ENCODE peak calls at places on chromosomes 16 and 17, in nine cellular contexts. One of them, this sample, is unnamed.

GRCh38 chr17:49114703-49115102 is 17.9 kb upstream of the B4GALNT2 start:
- DNase-seq in Panc1: no peak
- DNase-seq in AG04450: no peak
- DNase-seq in skeletal muscle cell: no peak
- DNase-seq in RCC 7860: peak
- DNase-seq in HFFc6: no peak
- DNase-seq in AML-193: no peak
- DNase-seq in NCI-H510A treated with DMSO at 0.1 percent for 48 hours: no peak
- DNase-seq in renal cortical epithelial cell: peak
- DNase-seq in this sample: no peak

GRCh38 chr17:37079735-37080134 is 131.0 kb downstream of the AATF start:
- DNase-seq in AG04450: no peak
- DNase-seq in AML-193: peak
- DNase-seq in renal cortical epithelial cell: peak
- DNase-seq in RCC 7860: no peak
- DNase-seq in NCI-H510A treated with DMSO at 0.1 percent for 48 hours: no peak
- DNase-seq in Panc1: no peak
- DNase-seq in skeletal muscle cell: peak
- DNase-seq in HFFc6: peak
- DNase-seq in this sample: peak

GRCh38 chr16:15775663-15776304 is 81.0 kb downstream of the MYH11 start:
- DNase-seq in renal cortical epithelial cell: no peak
- DNase-seq in skeletal muscle cell: peak
- DNase-seq in RCC 7860: no peak
- DNase-seq in Panc1: no peak
- DNase-seq in NCI-H510A treated with DMSO at 0.1 percent for 48 hours: no peak
- DNase-seq in AG04450: no peak
- DNase-seq in HFFc6: peak
- DNase-seq in AML-193: no peak
- DNase-seq in this sample: peak

GRCh38 chr17:74182041-74182783 is 21.3 kb upstream of the RPL38 start:
- DNase-seq in AG04450: no peak
- DNase-seq in Panc1: no peak
- DNase-seq in RCC 7860: no peak
- DNase-seq in renal cortical epithelial cell: no peak
- DNase-seq in skeletal muscle cell: no peak
- DNase-seq in HFFc6: no peak
- DNase-seq in AML-193: no peak
- DNase-seq in NCI-H510A treated with DMSO at 0.1 percent for 48 hours: no peak
- DNase-seq in this sample: no peak

GRCh38 chr16:19882641-19883040 is 2.0 kb downstream of the GPRC5B start:
- DNase-seq in HFFc6: no peak
- DNase-seq in AML-193: no peak
- DNase-seq in renal cortical epithelial cell: no peak
- DNase-seq in RCC 7860: no peak
- DNase-seq in NCI-H510A treated with DMSO at 0.1 percent for 48 hours: no peak
- DNase-seq in Panc1: no peak
- DNase-seq in skeletal muscle cell: no peak
- DNase-seq in AG04450: no peak
- DNase-seq in this sample: no peak

GRCh38 chr17:56629450-56630187 is 36.1 kb downstream of the NOG start:
- DNase-seq in skeletal muscle cell: no peak
- DNase-seq in renal cortical epithelial cell: no peak
- DNase-seq in AML-193: no peak
- DNase-seq in NCI-H510A treated with DMSO at 0.1 percent for 48 hours: no peak
- DNase-seq in Panc1: no peak
- DNase-seq in RCC 7860: no peak
- DNase-seq in HFFc6: peak
- DNase-seq in AG04450: peak
- DNase-seq in this sample: peak

GRCh38 chr17:82598256-82599011 is 49.8 kb downstream of the WDR45B start:
- DNase-seq in HFFc6: no peak
- DNase-seq in AML-193: no peak
- DNase-seq in AG04450: no peak
- DNase-seq in renal cortical epithelial cell: no peak
- DNase-seq in skeletal muscle cell: no peak
- DNase-seq in RCC 7860: peak
- DNase-seq in Panc1: no peak
- DNase-seq in NCI-H510A treated with DMSO at 0.1 percent for 48 hours: no peak
- DNase-seq in this sample: peak

GRCh38 chr16:59605706-59606105 is 871.6 kb upstream of the GOT2 start:
- DNase-seq in skeletal muscle cell: no peak
- DNase-seq in AG04450: no peak
- DNase-seq in AML-193: no peak
- DNase-seq in RCC 7860: no peak
- DNase-seq in Panc1: no peak
- DNase-seq in NCI-H510A treated with DMSO at 0.1 percent for 48 hours: no peak
- DNase-seq in renal cortical epithelial cell: no peak
- DNase-seq in HFFc6: no peak
- DNase-seq in this sample: no peak

GRCh38 chr16:1005286-1005685 is 23.7 kb downstream of the SOX8 start:
- DNase-seq in NCI-H510A treated with DMSO at 0.1 percent for 48 hours: no peak
- DNase-seq in RCC 7860: no peak
- DNase-seq in skeletal muscle cell: no peak
- DNase-seq in HFFc6: no peak
- DNase-seq in Panc1: no peak
- DNase-seq in AML-193: no peak
- DNase-seq in renal cortical epithelial cell: no peak
- DNase-seq in AG04450: no peak
- DNase-seq in this sample: no peak

GRCh38 chr17:1060991-1061390 is 64.1 kb downstream of the TIMM22 start:
- DNase-seq in AG04450: peak
- DNase-seq in HFFc6: peak
- DNase-seq in RCC 7860: peak
- DNase-seq in renal cortical epithelial cell: peak
- DNase-seq in NCI-H510A treated with DMSO at 0.1 percent for 48 hours: no peak
- DNase-seq in AML-193: no peak
- DNase-seq in skeletal muscle cell: peak
- DNase-seq in Panc1: peak
- DNase-seq in this sample: peak

GRCh38 chr16:73949574-73950348 is 346.9 kb upstream of the PSMD7 start:
- DNase-seq in AML-193: no peak
- DNase-seq in Panc1: no peak
- DNase-seq in NCI-H510A treated with DMSO at 0.1 percent for 48 hours: peak
- DNase-seq in skeletal muscle cell: peak
- DNase-seq in HFFc6: peak
- DNase-seq in renal cortical epithelial cell: peak
- DNase-seq in AG04450: peak
- DNase-seq in RCC 7860: peak
- DNase-seq in this sample: peak

GRCh38 chr17:8384801-8385335 is 1.9 kb upstream of the RPL26 start:
- DNase-seq in AG04450: peak
- DNase-seq in AML-193: no peak
- DNase-seq in skeletal muscle cell: no peak
- DNase-seq in HFFc6: peak
- DNase-seq in Panc1: no peak
- DNase-seq in NCI-H510A treated with DMSO at 0.1 percent for 48 hours: no peak
- DNase-seq in renal cortical epithelial cell: peak
- DNase-seq in RCC 7860: peak
- DNase-seq in this sample: peak

GRCh38 chr16:2517954-2518605 is 2.1 kb upstream of the AMDHD2 start:
- DNase-seq in RCC 7860: no peak
- DNase-seq in Panc1: no peak
- DNase-seq in AML-193: no peak
- DNase-seq in AG04450: no peak
- DNase-seq in renal cortical epithelial cell: no peak
- DNase-seq in HFFc6: no peak
- DNase-seq in NCI-H510A treated with DMSO at 0.1 percent for 48 hours: no peak
- DNase-seq in skeletal muscle cell: no peak
- DNase-seq in this sample: no peak

GRCh38 chr17:42623732-42624596 is 14.5 kb downstream of the TUBG1 start:
- DNase-seq in NCI-H510A treated with DMSO at 0.1 percent for 48 hours: peak
- DNase-seq in AML-193: no peak
- DNase-seq in AG04450: no peak
- DNase-seq in skeletal muscle cell: no peak
- DNase-seq in RCC 7860: peak
- DNase-seq in renal cortical epithelial cell: peak
- DNase-seq in Panc1: no peak
- DNase-seq in HFFc6: no peak
- DNase-seq in this sample: no peak

GRCh38 chr16:21663889-21664647 is at the start of gene OTOA:
- DNase-seq in NCI-H510A treated with DMSO at 0.1 percent for 48 hours: peak
- DNase-seq in RCC 7860: no peak
- DNase-seq in renal cortical epithelial cell: no peak
- DNase-seq in HFFc6: no peak
- DNase-seq in AG04450: no peak
- DNase-seq in skeletal muscle cell: no peak
- DNase-seq in Panc1: no peak
- DNase-seq in AML-193: no peak
- DNase-seq in this sample: no peak

GRCh38 chr16:68752602-68753001 is 15.5 kb downstream of the CDH1 start:
- DNase-seq in renal cortical epithelial cell: no peak
- DNase-seq in NCI-H510A treated with DMSO at 0.1 percent for 48 hours: peak
- DNase-seq in skeletal muscle cell: no peak
- DNase-seq in AG04450: no peak
- DNase-seq in RCC 7860: no peak
- DNase-seq in AML-193: no peak
- DNase-seq in HFFc6: no peak
- DNase-seq in Panc1: no peak
- DNase-seq in this sample: no peak

GRCh38 chr17:47697948-47698711 is 4.2 kb downstream of the TBKBP1 start:
- DNase-seq in renal cortical epithelial cell: no peak
- DNase-seq in AG04450: no peak
- DNase-seq in skeletal muscle cell: no peak
- DNase-seq in RCC 7860: no peak
- DNase-seq in NCI-H510A treated with DMSO at 0.1 percent for 48 hours: no peak
- DNase-seq in Panc1: no peak
- DNase-seq in HFFc6: no peak
- DNase-seq in AML-193: no peak
- DNase-seq in this sample: no peak

GRCh38 chr17:350706-351435 is 1.7 kb downstream of the RPH3AL start:
- DNase-seq in HFFc6: peak
- DNase-seq in skeletal muscle cell: no peak
- DNase-seq in NCI-H510A treated with DMSO at 0.1 percent for 48 hours: no peak
- DNase-seq in renal cortical epithelial cell: peak
- DNase-seq in AG04450: no peak
- DNase-seq in RCC 7860: peak
- DNase-seq in AML-193: peak
- DNase-seq in Panc1: no peak
- DNase-seq in this sample: peak

GRCh38 chr16:89373355-89374110 is 116.8 kb downstream of the ANKRD11 start:
- DNase-seq in renal cortical epithelial cell: peak
- DNase-seq in RCC 7860: no peak
- DNase-seq in AG04450: no peak
- DNase-seq in NCI-H510A treated with DMSO at 0.1 percent for 48 hours: no peak
- DNase-seq in AML-193: no peak
- DNase-seq in skeletal muscle cell: peak
- DNase-seq in Panc1: no peak
- DNase-seq in HFFc6: no peak
- DNase-seq in this sample: peak

GRCh38 chr16:83813818-83814653 is 6.3 kb downstream of the HSBP1 start:
- DNase-seq in RCC 7860: no peak
- DNase-seq in Panc1: no peak
- DNase-seq in renal cortical epithelial cell: peak
- DNase-seq in HFFc6: peak
- DNase-seq in AG04450: peak
- DNase-seq in skeletal muscle cell: peak
- DNase-seq in AML-193: no peak
- DNase-seq in NCI-H510A treated with DMSO at 0.1 percent for 48 hours: peak
- DNase-seq in this sample: peak

GRCh38 chr17:51907041-51907440 is 251.5 kb downstream of the CA10 start:
- DNase-seq in AML-193: no peak
- DNase-seq in renal cortical epithelial cell: no peak
- DNase-seq in RCC 7860: no peak
- DNase-seq in Panc1: no peak
- DNase-seq in AG04450: no peak
- DNase-seq in HFFc6: no peak
- DNase-seq in NCI-H510A treated with DMSO at 0.1 percent for 48 hours: no peak
- DNase-seq in skeletal muscle cell: no peak
- DNase-seq in this sample: no peak

GRCh38 chr16:11595908-11596504 is 9.3 kb upstream of the LITAF start:
- DNase-seq in skeletal muscle cell: no peak
- DNase-seq in RCC 7860: no peak
- DNase-seq in Panc1: no peak
- DNase-seq in renal cortical epithelial cell: no peak
- DNase-seq in AG04450: no peak
- DNase-seq in AML-193: no peak
- DNase-seq in HFFc6: no peak
- DNase-seq in NCI-H510A treated with DMSO at 0.1 percent for 48 hours: peak
- DNase-seq in this sample: no peak

GRCh38 chr16:29645699-29646187 is 17.3 kb upstream of the SPN start:
- DNase-seq in Panc1: no peak
- DNase-seq in HFFc6: no peak
- DNase-seq in AG04450: no peak
- DNase-seq in AML-193: peak
- DNase-seq in RCC 7860: no peak
- DNase-seq in skeletal muscle cell: no peak
- DNase-seq in renal cortical epithelial cell: peak
- DNase-seq in NCI-H510A treated with DMSO at 0.1 percent for 48 hours: no peak
- DNase-seq in this sample: peak

GRCh38 chr17:77564278-77564920 is 394.1 kb upstream of the TNRC6C start:
- DNase-seq in RCC 7860: no peak
- DNase-seq in HFFc6: no peak
- DNase-seq in AG04450: no peak
- DNase-seq in Panc1: no peak
- DNase-seq in skeletal muscle cell: no peak
- DNase-seq in NCI-H510A treated with DMSO at 0.1 percent for 48 hours: no peak
- DNase-seq in AML-193: no peak
- DNase-seq in renal cortical epithelial cell: no peak
- DNase-seq in this sample: no peak

GRCh38 chr16:55297910-55298175 is 26.2 kb upstream of the IRX6 start:
- DNase-seq in AML-193: no peak
- DNase-seq in skeletal muscle cell: no peak
- DNase-seq in Panc1: no peak
- DNase-seq in HFFc6: no peak
- DNase-seq in NCI-H510A treated with DMSO at 0.1 percent for 48 hours: no peak
- DNase-seq in renal cortical epithelial cell: peak
- DNase-seq in RCC 7860: peak
- DNase-seq in AG04450: no peak
- DNase-seq in this sample: peak

GRCh38 chr16:69302301-69302700 is 8.8 kb upstream of the VPS4A start:
- DNase-seq in RCC 7860: no peak
- DNase-seq in AG04450: no peak
- DNase-seq in HFFc6: no peak
- DNase-seq in renal cortical epithelial cell: no peak
- DNase-seq in skeletal muscle cell: no peak
- DNase-seq in AML-193: no peak
- DNase-seq in Panc1: no peak
- DNase-seq in NCI-H510A treated with DMSO at 0.1 percent for 48 hours: no peak
- DNase-seq in this sample: no peak

This sample was measured in EL.